ENCODE peak calls at places on chromosomes 2 and 18, in seven cellular contexts. N is T follicular helper cell; G is EL; V is HFF-Myc; H is stimulated activated CD8-positive, alpha-beta memory T cell treated with anti-CD3 and anti-CD28 coated beads, Interleukin-7, amount 100 ng/mL, for 1 hour; I is NCI-H345; T is AML-193. J is an unnamed sample.

GRCh38 chr2:54673501-54673998 is 49.9 kb upstream of the EML6 start:
- DNase-seq in I (no peak), G (no peak), H (no peak), N (no peak), V (no peak), T (no peak), J (peak)

GRCh38 chr2:112627060-112628040 is 18.4 kb upstream of the SLC20A1 start:
- DNase-seq in G (peak), H (no peak), I (no peak), T (peak), V (peak), N (no peak), J (no peak)

GRCh38 chr18:79797518-79798345 is at the start of gene KCNG2:
- DNase-seq in V (no peak), H (no peak), G (no peak), T (no peak), I (peak), N (no peak), J (no peak)

GRCh38 chr18:62611395-62612241 is 88.8 kb downstream of the ZCCHC2 start:
- DNase-seq in G (no peak), N (no peak), I (no peak), V (no peak), T (no peak), H (no peak), J (no peak)

GRCh38 chr2:53490659-53491058 is 276.9 kb upstream of the CHAC2 start:
- DNase-seq in T (no peak), H (no peak), I (peak), G (no peak), V (no peak), N (no peak), J (no peak)

GRCh38 chr2:240832816-240833497 is 12.9 kb upstream of the KIF1A start:
- DNase-seq in T (no peak), G (no peak), V (no peak), H (no peak), N (no peak), I (no peak), J (no peak)

GRCh38 chr2:153189091-153189490 is 289.5 kb downstream of the RPRM start:
- DNase-seq in H (no peak), G (no peak), V (no peak), N (no peak), I (no peak), T (no peak), J (no peak)

GRCh38 chr2:96535331-96535730 is 1.2 kb upstream of the ARID5A start:
- DNase-seq in T (no peak), V (no peak), H (no peak), I (no peak), G (no peak), N (no peak), J (no peak)

GRCh38 chr18:76386071-76386470 is 109.0 kb downstream of the ZNF516 start:
- DNase-seq in N (no peak), G (no peak), H (no peak), T (no peak), V (no peak), I (no peak), J (no peak)

GRCh38 chr18:50312296-50313030 is 25.0 kb upstream of the CXXC1 start:
- DNase-seq in N (no peak), T (no peak), H (no peak), G (no peak), V (no peak), I (no peak), J (peak)

GRCh38 chr2:195863564-195863963 is 205.1 kb downstream of the DNAH7 start:
- DNase-seq in T (no peak), H (no peak), G (no peak), I (no peak), V (no peak), N (no peak), J (no peak)

GRCh38 chr2:223523541-223523940 is 78.6 kb downstream of the SCG2 start:
- DNase-seq in H (no peak), T (no peak), N (no peak), V (no peak), I (no peak), G (peak), J (no peak)

GRCh38 chr2:159807183-159808037 is 9.4 kb upstream of the CD302 start:
- DNase-seq in N (no peak), H (no peak), V (peak), G (peak), I (peak), T (peak), J (peak)